ENCODE peak calls at places on chromosomes 3 and 15, in four cellular contexts. Z, M, V and A are unnamed samples.

GRCh38 chr3:156472150-156472549 is 82.8 kb downstream of the SSR3 start:
- DNase-seq in Z (no peak), V (no peak), M (no peak), A (no peak)

GRCh38 chr3:142226474-142226873 is 1.1 kb upstream of the GK5 start:
- DNase-seq in Z (peak), V (no peak), M (no peak), A (no peak)

GRCh38 chr3:138470687-138471086 is 36.3 kb downstream of the ESYT3 start:
- DNase-seq in M (no peak), Z (no peak), V (no peak), A (no peak)

GRCh38 chr3:4218426-4219226 is 84.5 kb upstream of the SETMAR start:
- DNase-seq in M (no peak), V (no peak), Z (no peak), A (peak)

GRCh38 chr3:23949784-23950183 is 4.7 kb downstream of the NR1D2 start:
- DNase-seq in V (no peak), Z (no peak), M (no peak), A (no peak)

GRCh38 chr3:100797921-100798491 is 88.7 kb downstream of the TFG start:
- DNase-seq in M (no peak), Z (no peak), V (no peak), A (no peak)

GRCh38 chr15:34246276-34247010 is 21.6 kb downstream of the EMC4 start:
- DNase-seq in V (no peak), M (no peak), Z (no peak), A (no peak)

GRCh38 chr3:138774529-138775253 is 60.0 kb downstream of the PIK3CB start:
- DNase-seq in V (no peak), Z (peak), M (peak), A (peak)

GRCh38 chr3:105809204-105809893 is 59.5 kb downstream of the CBLB start:
- DNase-seq in V (no peak), Z (no peak), M (no peak), A (no peak)

GRCh38 chr3:113736548-113737089 is 9.4 kb downstream of the NAA50 start:
- DNase-seq in V (no peak), M (peak), Z (peak), A (no peak)

GRCh38 chr15:27241942-27242341 is 271.0 kb downstream of the GABRG3 start:
- DNase-seq in V (no peak), Z (no peak), M (no peak), A (no peak)

GRCh38 chr3:3191675-3192480 is 12.4 kb upstream of the CRBN start:
- DNase-seq in Z (peak), V (no peak), M (no peak), A (no peak)

GRCh38 chr3:73622135-73622534 is 2.6 kb downstream of the PDZRN3 start:
- DNase-seq in Z (no peak), M (peak), V (no peak), A (peak)

GRCh38 chr3:147120029-147120428 is 286.3 kb downstream of the ZIC4 start:
- DNase-seq in Z (peak), M (no peak), V (no peak), A (no peak)

GRCh38 chr15:82533801-82534200 is 6.5 kb downstream of the RPS17 start:
- DNase-seq in Z (no peak), M (no peak), V (no peak), A (no peak)

GRCh38 chr15:68676011-68676605 is 97.3 kb downstream of the CORO2B start:
- DNase-seq in Z (no peak), V (no peak), M (no peak), A (no peak)

GRCh38 chr3:11085078-11085840 is 69.0 kb upstream of the HRH1 start:
- DNase-seq in M (no peak), Z (no peak), V (no peak), A (no peak)

GRCh38 chr3:14487086-14487485 is 53.1 kb downstream of the GRIP2 start:
- DNase-seq in M (no peak), Z (no peak), V (no peak), A (no peak)

GRCh38 chr15:90145761-90146160 is 43.5 kb upstream of the IDH2 start:
- DNase-seq in Z (no peak), M (no peak), V (no peak), A (no peak)

GRCh38 chr15:80849308-80849707 is 70.1 kb downstream of the CEMIP start:
- DNase-seq in V (no peak), Z (peak), M (no peak), A (no peak)

GRCh38 chr3:143538577-143538981 is 309.7 kb downstream of the SLC9A9 start:
- DNase-seq in M (no peak), Z (peak), V (no peak), A (no peak)

GRCh38 chr3:38542401-38543298 is 46.5 kb downstream of the EXOG start:
- DNase-seq in Z (no peak), V (no peak), M (peak), A (no peak)

GRCh38 chr15:64193971-64194370 is 31.1 kb upstream of the PPIB start:
- DNase-seq in M (peak), V (no peak), Z (no peak), A (no peak)

GRCh38 chr3:150096700-150097587 is 126.2 kb upstream of the PFN2 start:
- DNase-seq in M (no peak), Z (no peak), V (no peak), A (no peak)

GRCh38 chr15:67786646-67787045 is 38.7 kb upstream of the SKOR1 start:
- DNase-seq in Z (no peak), V (no peak), M (no peak), A (no peak)